ENCODE peak calls at places on chromosome 10, in nine cellular contexts. One of them, this sample, is unnamed.

GRCh38 chr10:131846224-131847101 is 54.3 kb upstream of the PPP2R2D start:
- DNase-seq in Peyer's patch: no peak
- DNase-seq in IMR-90: no peak
- DNase-seq in uterus: no peak
- DNase-seq in A549: no peak
- DNase-seq in lower leg skin: no peak
- DNase-seq in stomach: no peak
- DNase-seq in H54: no peak
- DNase-seq in NB4: no peak
- DNase-seq in this sample: no peak

GRCh38 chr10:45235823-45236222 is 79.6 kb downstream of the OR13A1 start:
- DNase-seq in Peyer's patch: no peak
- DNase-seq in IMR-90: peak; percentile 7
- DNase-seq in uterus: no peak
- DNase-seq in A549: no peak
- DNase-seq in lower leg skin: no peak
- DNase-seq in stomach: no peak
- DNase-seq in H54: no peak
- DNase-seq in NB4: no peak
- DNase-seq in this sample: no peak

GRCh38 chr10:52077796-52078195 is 236.3 kb upstream of the DKK1 start:
- DNase-seq in Peyer's patch: no peak
- DNase-seq in IMR-90: no peak
- DNase-seq in uterus: no peak
- DNase-seq in A549: no peak
- DNase-seq in lower leg skin: no peak
- DNase-seq in stomach: no peak
- DNase-seq in H54: no peak
- DNase-seq in NB4: no peak
- DNase-seq in this sample: no peak

GRCh38 chr10:43888551-43888950 is 239.9 kb upstream of the ZNF32 start:
- DNase-seq in Peyer's patch: no peak
- DNase-seq in IMR-90: peak; percentile 95
- DNase-seq in uterus: no peak
- DNase-seq in A549: no peak
- DNase-seq in lower leg skin: no peak
- DNase-seq in stomach: no peak
- DNase-seq in H54: no peak
- DNase-seq in NB4: no peak
- DNase-seq in this sample: no peak

GRCh38 chr10:133299224-133299623 is 9.4 kb downstream of the TUBGCP2 start:
- DNase-seq in Peyer's patch: no peak
- DNase-seq in IMR-90: no peak
- DNase-seq in uterus: no peak
- DNase-seq in A549: no peak
- DNase-seq in lower leg skin: no peak
- DNase-seq in stomach: no peak
- DNase-seq in H54: no peak
- DNase-seq in NB4: no peak
- DNase-seq in this sample: no peak

GRCh38 chr10:129126955-129127354 is 340.1 kb upstream of the MGMT start:
- DNase-seq in Peyer's patch: no peak
- DNase-seq in IMR-90: no peak
- DNase-seq in uterus: no peak
- DNase-seq in A549: no peak
- DNase-seq in lower leg skin: no peak
- DNase-seq in stomach: no peak
- DNase-seq in H54: no peak
- DNase-seq in NB4: no peak
- DNase-seq in this sample: no peak

GRCh38 chr10:49615721-49616120 is 1.9 kb downstream of the CHAT start:
- DNase-seq in Peyer's patch: no peak
- DNase-seq in IMR-90: no peak
- DNase-seq in uterus: no peak
- DNase-seq in A549: no peak
- DNase-seq in lower leg skin: no peak
- DNase-seq in stomach: no peak
- DNase-seq in H54: no peak
- DNase-seq in NB4: no peak
- DNase-seq in this sample: no peak

GRCh38 chr10:72593963-72594362 is 31.9 kb downstream of the MICU1 start:
- DNase-seq in Peyer's patch: no peak
- DNase-seq in IMR-90: no peak
- DNase-seq in uterus: no peak
- DNase-seq in A549: no peak
- DNase-seq in lower leg skin: no peak
- DNase-seq in stomach: no peak
- DNase-seq in H54: no peak
- DNase-seq in NB4: peak; percentile 83
- DNase-seq in this sample: no peak

GRCh38 chr10:117868151-117868550 is 178.6 kb downstream of the RAB11FIP2 start:
- DNase-seq in Peyer's patch: no peak
- DNase-seq in IMR-90: no peak
- DNase-seq in uterus: no peak
- DNase-seq in A549: no peak
- DNase-seq in lower leg skin: no peak
- DNase-seq in stomach: no peak
- DNase-seq in H54: no peak
- DNase-seq in NB4: no peak
- DNase-seq in this sample: no peak

GRCh38 chr10:75542902-75543301 is 111.5 kb downstream of the LRMDA start:
- DNase-seq in Peyer's patch: no peak
- DNase-seq in IMR-90: no peak
- DNase-seq in uterus: peak; percentile 81
- DNase-seq in A549: no peak
- DNase-seq in lower leg skin: peak; percentile 78
- DNase-seq in stomach: no peak
- DNase-seq in H54: no peak
- DNase-seq in NB4: no peak
- DNase-seq in this sample: peak; percentile 35

GRCh38 chr10:79149662-79150443 is 81.1 kb downstream of the ZMIZ1 start:
- DNase-seq in Peyer's patch: peak; percentile 62
- DNase-seq in IMR-90: peak; percentile 61
- DNase-seq in uterus: peak; percentile 88
- DNase-seq in A549: peak; percentile 97
- DNase-seq in lower leg skin: peak; percentile 81
- DNase-seq in stomach: peak; percentile 63
- DNase-seq in H54: peak; percentile 94
- DNase-seq in NB4: peak; percentile 62
- DNase-seq in this sample: peak; percentile 67

GRCh38 chr10:4981722-4982471 is 18.7 kb downstream of the AKR1C1 start:
- DNase-seq in Peyer's patch: no peak
- DNase-seq in IMR-90: peak; percentile 37
- DNase-seq in uterus: peak; percentile 17
- DNase-seq in A549: peak; percentile 94
- DNase-seq in lower leg skin: no peak
- DNase-seq in stomach: peak; percentile 74
- DNase-seq in H54: no peak
- DNase-seq in NB4: peak; percentile 19
- DNase-seq in this sample: peak; percentile 16

GRCh38 chr10:6044651-6045599 is 17.2 kb downstream of the IL2RA start:
- DNase-seq in Peyer's patch: no peak
- DNase-seq in IMR-90: no peak
- DNase-seq in uterus: no peak
- DNase-seq in A549: no peak
- DNase-seq in lower leg skin: no peak
- DNase-seq in stomach: no peak
- DNase-seq in H54: no peak
- DNase-seq in NB4: peak; percentile 70
- DNase-seq in this sample: no peak

GRCh38 chr10:122525788-122526187 is 34.8 kb upstream of the DMBT1 start:
- DNase-seq in Peyer's patch: no peak
- DNase-seq in IMR-90: no peak
- DNase-seq in uterus: no peak
- DNase-seq in A549: peak; percentile 17
- DNase-seq in lower leg skin: no peak
- DNase-seq in stomach: no peak
- DNase-seq in H54: no peak
- DNase-seq in NB4: peak; percentile 44
- DNase-seq in this sample: no peak

GRCh38 chr10:121183241-121183640 is 332.1 kb downstream of the WDR11 start:
- DNase-seq in Peyer's patch: no peak
- DNase-seq in IMR-90: no peak
- DNase-seq in uterus: no peak
- DNase-seq in A549: no peak
- DNase-seq in lower leg skin: no peak
- DNase-seq in stomach: no peak
- DNase-seq in H54: no peak
- DNase-seq in NB4: no peak
- DNase-seq in this sample: no peak

GRCh38 chr10:129877773-129878371 is 86.2 kb downstream of the EBF3 start:
- DNase-seq in Peyer's patch: no peak
- DNase-seq in IMR-90: no peak
- DNase-seq in uterus: no peak
- DNase-seq in A549: peak; percentile 22
- DNase-seq in lower leg skin: no peak
- DNase-seq in stomach: no peak
- DNase-seq in H54: no peak
- DNase-seq in NB4: peak; percentile 89
- DNase-seq in this sample: no peak

GRCh38 chr10:104331208-104331838 is 6.9 kb downstream of the ITPRIP start:
- DNase-seq in Peyer's patch: peak; percentile 17
- DNase-seq in IMR-90: peak; percentile 84
- DNase-seq in uterus: no peak
- DNase-seq in A549: no peak
- DNase-seq in lower leg skin: no peak
- DNase-seq in stomach: peak; percentile 30
- DNase-seq in H54: no peak
- DNase-seq in NB4: no peak
- DNase-seq in this sample: no peak

GRCh38 chr10:71708301-71708703 is 11.3 kb downstream of the C10orf105 start:
- DNase-seq in Peyer's patch: peak; percentile 68
- DNase-seq in IMR-90: no peak
- DNase-seq in uterus: no peak
- DNase-seq in A549: peak; percentile 42
- DNase-seq in lower leg skin: no peak
- DNase-seq in stomach: peak; percentile 62
- DNase-seq in H54: peak; percentile 65
- DNase-seq in NB4: peak; percentile 71
- DNase-seq in this sample: peak; percentile 54

GRCh38 chr10:3852147-3852904 is 67.3 kb upstream of the KLF6 start:
- DNase-seq in Peyer's patch: peak; percentile 53
- DNase-seq in IMR-90: peak; percentile 99
- DNase-seq in uterus: peak; percentile 94
- DNase-seq in A549: peak; percentile 97
- DNase-seq in lower leg skin: peak; percentile 91
- DNase-seq in stomach: peak; percentile 93
- DNase-seq in H54: peak; percentile 40
- DNase-seq in NB4: peak; percentile 58
- DNase-seq in this sample: peak; percentile 63
- TF ChIP-seq POLR2A in Peyer's patch: no peak
- TF ChIP-seq POLR2A in IMR-90: peak; percentile 12
- TF ChIP-seq POLR2A in uterus: peak; percentile 53
- TF ChIP-seq POLR2A in A549: no peak
- TF ChIP-seq POLR2A in lower leg skin: no peak
- TF ChIP-seq POLR2A in stomach: no peak
- TF ChIP-seq POLR2A in H54: no peak
- TF ChIP-seq POLR2A in NB4: no peak
- TF ChIP-seq POLR2A in this sample: no peak

GRCh38 chr10:70130878-70131559 is 1.6 kb downstream of the AIFM2 start:
- DNase-seq in Peyer's patch: no peak
- DNase-seq in IMR-90: peak; percentile 71
- DNase-seq in uterus: no peak
- DNase-seq in A549: peak; percentile 62
- DNase-seq in lower leg skin: no peak
- DNase-seq in stomach: no peak
- DNase-seq in H54: no peak
- DNase-seq in NB4: no peak
- DNase-seq in this sample: no peak
- TF ChIP-seq POLR2A in Peyer's patch: no peak
- TF ChIP-seq POLR2A in IMR-90: no peak
- TF ChIP-seq POLR2A in uterus: no peak
- TF ChIP-seq POLR2A in A549: no peak
- TF ChIP-seq POLR2A in lower leg skin: no peak
- TF ChIP-seq POLR2A in stomach: no peak
- TF ChIP-seq POLR2A in H54: no peak
- TF ChIP-seq POLR2A in NB4: no peak
- TF ChIP-seq POLR2A in this sample: no peak

DNA sequence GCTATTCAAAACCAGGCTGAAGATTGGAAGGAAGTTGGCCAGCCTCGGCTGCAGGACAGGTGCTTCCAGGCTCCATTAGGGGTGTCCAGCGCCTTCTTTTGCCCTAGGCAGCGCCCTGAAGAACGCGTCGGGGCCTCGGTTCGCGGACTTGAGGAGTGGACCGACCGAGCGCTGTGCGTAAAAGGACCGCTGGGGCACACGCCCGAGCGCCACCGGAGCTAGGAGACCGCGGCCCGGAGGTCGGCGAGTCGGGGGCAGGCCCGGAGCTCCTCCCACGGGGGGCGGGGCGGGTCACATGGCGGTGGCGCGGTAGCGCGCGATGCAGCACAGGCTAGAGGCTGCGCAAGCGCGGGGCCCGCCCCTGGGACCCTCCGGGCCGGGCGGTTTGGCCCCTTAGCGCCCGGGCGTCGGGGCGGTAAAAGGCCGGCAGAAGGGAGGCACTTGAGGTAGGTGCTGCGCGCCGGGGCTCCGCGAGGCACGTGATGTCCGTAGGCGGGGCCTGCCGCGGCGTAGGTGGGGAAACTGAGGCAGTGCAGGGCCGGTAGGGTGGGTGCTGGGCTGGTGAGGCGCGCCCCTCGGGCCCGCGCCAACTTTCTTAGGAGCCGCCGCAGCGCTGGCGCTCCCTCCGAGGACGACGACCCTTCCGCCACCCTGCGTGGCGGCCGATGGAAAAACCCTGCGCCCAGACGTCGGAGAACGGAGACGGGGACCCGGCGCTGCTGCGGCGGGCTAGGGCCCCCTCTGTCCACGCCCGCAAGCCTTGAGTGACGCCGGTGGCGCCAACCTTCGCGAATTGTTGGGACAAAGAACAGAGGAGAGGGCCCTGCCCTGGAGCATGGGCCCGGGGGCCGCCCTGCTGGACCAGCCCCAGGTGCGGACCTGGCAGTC is at the start of gene PRXL2A:
- DNase-seq in Peyer's patch: peak; percentile 79
- DNase-seq in IMR-90: no peak
- DNase-seq in uterus: peak; percentile 78
- DNase-seq in A549: peak; percentile 78
- DNase-seq in lower leg skin: peak; percentile 66
- DNase-seq in stomach: peak; percentile 81
- DNase-seq in H54: peak; percentile 42
- DNase-seq in NB4: peak; percentile 68
- DNase-seq in this sample: peak; percentile 62
- TF ChIP-seq POLR2A in Peyer's patch: peak; percentile 54
- TF ChIP-seq POLR2A in IMR-90: no peak
- TF ChIP-seq POLR2A in uterus: peak; percentile 41
- TF ChIP-seq POLR2A in A549: peak; percentile 71
- TF ChIP-seq POLR2A in lower leg skin: no peak
- TF ChIP-seq POLR2A in stomach: no peak
- TF ChIP-seq POLR2A in H54: no peak
- TF ChIP-seq POLR2A in NB4: no peak
- TF ChIP-seq POLR2A in this sample: no peak

DNA sequence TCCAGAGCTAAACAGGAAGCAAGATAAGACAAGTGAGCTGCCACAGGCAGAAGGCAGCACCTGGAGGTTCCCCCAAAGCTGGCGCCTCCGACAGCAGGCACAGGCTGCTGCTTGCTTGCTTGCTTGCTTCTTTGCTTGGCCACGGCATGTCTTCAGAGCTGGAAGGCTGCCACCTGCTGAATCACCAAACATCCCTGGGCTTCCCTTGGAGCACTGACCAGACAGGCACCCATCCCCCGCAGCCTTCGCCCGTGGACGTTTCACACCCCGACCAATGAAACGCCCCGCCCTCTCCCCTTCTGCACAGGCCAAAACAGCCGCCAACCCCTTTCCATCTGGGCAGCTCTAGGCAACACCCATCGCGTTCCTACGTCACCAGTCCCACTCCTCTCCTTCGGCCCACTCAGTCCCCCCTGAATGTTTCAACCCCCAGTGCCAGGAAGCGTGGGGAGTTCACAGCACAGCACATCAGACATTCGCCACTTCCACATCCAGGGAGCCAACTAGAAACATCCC is 1.7 kb downstream of the SGMS1 start:
- DNase-seq in Peyer's patch: peak; percentile 92
- DNase-seq in IMR-90: peak; percentile 96
- DNase-seq in uterus: peak; percentile 99
- DNase-seq in A549: peak; percentile 85
- DNase-seq in lower leg skin: peak; percentile 96
- DNase-seq in stomach: peak; percentile 90
- DNase-seq in H54: peak; percentile 82
- DNase-seq in NB4: peak; percentile 81
- DNase-seq in this sample: peak; percentile 96
- TF ChIP-seq POLR2A in Peyer's patch: no peak
- TF ChIP-seq POLR2A in IMR-90: peak; percentile 36
- TF ChIP-seq POLR2A in uterus: peak; percentile 32
- TF ChIP-seq POLR2A in A549: no peak
- TF ChIP-seq POLR2A in lower leg skin: no peak
- TF ChIP-seq POLR2A in stomach: no peak
- TF ChIP-seq POLR2A in H54: no peak
- TF ChIP-seq POLR2A in NB4: no peak
- TF ChIP-seq POLR2A in this sample: peak; percentile 63

This sample was measured in tibial nerve.